ENCODE peak calls at places on chromosomes 4 and X, in four cellular contexts. X is Caki2, Y is NCI-H1930, G is HTR-8/SVneo. D is an unnamed sample.
A peak's percentile ranks its signal among the peaks of the same experiment; 100 is the strongest.

GRCh38 chr4:186813377-186814068 is 89.9 kb upstream of the FAT1 start:
- DNase-seq in X (peak; percentile 76), Y (no peak), G (no peak), D (no peak)

GRCh38 chr4:107736924-107737448 is 17.0 kb upstream of the PAPSS1 start:
- DNase-seq in X (no peak), Y (peak; percentile 31), G (peak; percentile 51), D (peak; percentile 25)

GRCh38 chrX:122504026-122504425 is 680.1 kb upstream of the GRIA3 start:
- DNase-seq in X (no peak), Y (no peak), G (no peak), D (no peak)

GRCh38 chr4:15398732-15399131 is 29.1 kb upstream of the C1QTNF7 start:
- DNase-seq in X (no peak), Y (no peak), G (no peak), D (no peak)

GRCh38 chr4:77074961-77075855 is 581 bp downstream of the CCNI start:
- DNase-seq in X (peak; percentile 69), Y (peak; percentile 26), G (no peak), D (no peak)

GRCh38 chrX:131763674-131764073 is 219.8 kb downstream of the OR13H1 start:
- DNase-seq in X (no peak), Y (no peak), G (no peak), D (no peak)

GRCh38 chr4:159366966-159367365 is 264.1 kb downstream of the RAPGEF2 start:
- DNase-seq in X (no peak), Y (no peak), G (peak; percentile 34), D (no peak)

GRCh38 chrX:39953879-39954278 is 143.9 kb downstream of the BCOR start:
- DNase-seq in X (peak; percentile 80), Y (no peak), G (peak; percentile 45), D (peak; percentile 28)

GRCh38 chrX:103792916-103793540 is 16.4 kb downstream of the PLP1 start:
- DNase-seq in X (no peak), Y (no peak), G (peak; percentile 4), D (no peak)

GRCh38 chr4:120232050-120232449 is 165.4 kb upstream of the MAD2L1 start:
- DNase-seq in X (no peak), Y (no peak), G (no peak), D (no peak)

GRCh38 chr4:24643774-24644520 is 59.6 kb upstream of the DHX15 start:
- DNase-seq in X (peak; percentile 21), Y (no peak), G (no peak), D (no peak)

GRCh38 chr4:184099541-184099966 is 118.1 kb downstream of the ENPP6 start:
- DNase-seq in X (peak; percentile 12), Y (no peak), G (no peak), D (no peak)

GRCh38 chr4:23779422-23779821 is 110.4 kb downstream of the PPARGC1A start:
- DNase-seq in X (no peak), Y (no peak), G (no peak), D (no peak)

GRCh38 chr4:126799971-126800722 is 832.6 kb upstream of the INTU start:
- DNase-seq in X (no peak), Y (no peak), G (no peak), D (no peak)

GRCh38 chr4:26459054-26459755 is 31.1 kb downstream of the CCKAR start:
- DNase-seq in X (peak; percentile 66), Y (peak; percentile 2), G (peak; percentile 64), D (no peak)

GRCh38 chr4:140742838-140743193 is 13.4 kb downstream of the TBC1D9 start:
- DNase-seq in X (no peak), Y (no peak), G (no peak), D (no peak)

GRCh38 chr4:3299538-3300197 is 6.8 kb downstream of the RGS12 start:
- DNase-seq in X (no peak), Y (no peak), G (no peak), D (no peak)

GRCh38 chrX:1462596-1463251 is 10.0 kb upstream of the ASMTL start:
- DNase-seq in X (peak; percentile 52), Y (no peak), G (peak; percentile 33), D (peak; percentile 50)

GRCh38 chr4:36322921-36323354 is 41.5 kb downstream of the DTHD1 start:
- DNase-seq in X (no peak), Y (no peak), G (no peak), D (no peak)

GRCh38 chrX:77448170-77448569 is 981 bp downstream of the FGF16 start:
- DNase-seq in X (no peak), Y (no peak), G (no peak), D (no peak)

GRCh38 chrX:7972586-7972985 is 45.4 kb upstream of the PNPLA4 start:
- DNase-seq in X (peak; percentile 1), Y (no peak), G (no peak), D (no peak)

GRCh38 chr4:182643801-182644311 is 273.3 kb downstream of the DCTD start:
- DNase-seq in X (peak; percentile 22), Y (no peak), G (peak; percentile 28), D (no peak)

GRCh38 chr4:121898150-121898549 is 27.9 kb upstream of the BBS7 start:
- DNase-seq in X (no peak), Y (no peak), G (no peak), D (no peak)

GRCh38 chrX:69033936-69034335 is 131.3 kb downstream of the PJA1 start:
- DNase-seq in X (no peak), Y (no peak), G (no peak), D (no peak)

GRCh38 chr4:48698029-48698901 is 81.8 kb downstream of the FRYL start:
- DNase-seq in X (peak; percentile 78), Y (no peak), G (peak; percentile 56), D (peak; percentile 69)

GRCh38 chr4:37653601-37654000 is 32.6 kb downstream of the RELL1 start:
- DNase-seq in X (no peak), Y (no peak), G (no peak), D (peak; percentile 28)

GRCh38 chr4:143763587-143763986 is 63.1 kb upstream of the FREM3 start:
- DNase-seq in X (no peak), Y (no peak), G (no peak), D (no peak)

GRCh38 chr4:78560296-78560963 is 8.9 kb downstream of the ANXA3 start:
- DNase-seq in X (peak; percentile 20), Y (no peak), G (peak; percentile 34), D (no peak)

GRCh38 chr4:158111241-158111640 is 61.6 kb downstream of the GASK1B start:
- DNase-seq in X (no peak), Y (no peak), G (no peak), D (no peak)

GRCh38 chr4:48602222-48602621 is 112.2 kb downstream of the ZAR1 start:
- DNase-seq in X (no peak), Y (no peak), G (peak; percentile 43), D (no peak)

GRCh38 chrX:72201836-72202536 is 20.4 kb downstream of the PIN4 start:
- DNase-seq in X (no peak), Y (no peak), G (peak; percentile 47), D (peak; percentile 11)

GRCh38 chrX:421646-422325 is 35.1 kb upstream of the PPP2R3B start:
- DNase-seq in X (no peak), Y (no peak), G (no peak), D (no peak)

GRCh38 chr4:122845760-122846159 is 19.1 kb downstream of the FGF2 start:
- DNase-seq in X (peak; percentile 63), Y (no peak), G (no peak), D (no peak)

GRCh38 chrX:11171956-11172355 is 60.8 kb downstream of the HCCS start:
- DNase-seq in X (no peak), Y (no peak), G (no peak), D (no peak)

GRCh38 chrX:11374570-11374969 is 81.4 kb downstream of the AMELX start:
- DNase-seq in X (no peak), Y (no peak), G (no peak), D (no peak)

GRCh38 chr4:7892212-7893019 is 47.2 kb downstream of the AFAP1 start:
- DNase-seq in X (peak; percentile 59), Y (no peak), G (peak; percentile 88), D (peak; percentile 40)